ENCODE peak calls at places on chromosome 1, in ten cellular contexts. One of them, this sample, is unnamed.

GRCh38 chr1:89487972-89488371 is 36.7 kb upstream of the LRRC8B start:
- DNase-seq in hippocampal formation: no peak
- DNase-seq in CD4-positive, alpha-beta T cell: no peak
- DNase-seq in hepatocyte: no peak
- DNase-seq in kidney tubule cell: no peak
- DNase-seq in mesothelial cell of epicardium: no peak
- DNase-seq in M059J: no peak
- DNase-seq in AG09319: no peak
- DNase-seq in GOT3: no peak
- DNase-seq in stimulated activated CD4-positive, alpha-beta T cell treated with anti-CD3 and anti-CD28 coated beads, Interleukin-4, amount 100 ng/mL, for 48 hours: no peak
- DNase-seq in this sample: no peak

GRCh38 chr1:147611021-147611426 is 59.3 kb downstream of the ACP6 start:
- DNase-seq in AG09319: no peak
- DNase-seq in CD4-positive, alpha-beta T cell: no peak
- DNase-seq in stimulated activated CD4-positive, alpha-beta T cell treated with anti-CD3 and anti-CD28 coated beads, Interleukin-4, amount 100 ng/mL, for 48 hours: no peak
- DNase-seq in GOT3: no peak
- DNase-seq in kidney tubule cell: no peak
- DNase-seq in mesothelial cell of epicardium: no peak
- DNase-seq in M059J: no peak
- DNase-seq in hippocampal formation: no peak
- DNase-seq in hepatocyte: no peak
- DNase-seq in this sample: no peak

GRCh38 chr1:86750076-86750475 is 45.7 kb downstream of the SH3GLB1 start:
- DNase-seq in stimulated activated CD4-positive, alpha-beta T cell treated with anti-CD3 and anti-CD28 coated beads, Interleukin-4, amount 100 ng/mL, for 48 hours: no peak
- DNase-seq in hippocampal formation: no peak
- DNase-seq in CD4-positive, alpha-beta T cell: no peak
- DNase-seq in AG09319: no peak
- DNase-seq in mesothelial cell of epicardium: no peak
- DNase-seq in kidney tubule cell: no peak
- DNase-seq in hepatocyte: no peak
- DNase-seq in GOT3: no peak
- DNase-seq in M059J: no peak
- DNase-seq in this sample: no peak

GRCh38 chr1:154272999-154273563 is 652 bp downstream of the HAX1 start:
- DNase-seq in hippocampal formation: no peak
- DNase-seq in mesothelial cell of epicardium: no peak
- DNase-seq in GOT3: no peak
- DNase-seq in kidney tubule cell: no peak
- DNase-seq in hepatocyte: peak
- DNase-seq in stimulated activated CD4-positive, alpha-beta T cell treated with anti-CD3 and anti-CD28 coated beads, Interleukin-4, amount 100 ng/mL, for 48 hours: no peak
- DNase-seq in M059J: no peak
- DNase-seq in CD4-positive, alpha-beta T cell: peak
- DNase-seq in AG09319: no peak
- DNase-seq in this sample: no peak

GRCh38 chr1:202349263-202349928 is 897 bp downstream of the PPP1R12B start:
- DNase-seq in hippocampal formation: no peak
- DNase-seq in hepatocyte: peak
- DNase-seq in AG09319: peak
- DNase-seq in CD4-positive, alpha-beta T cell: no peak
- DNase-seq in kidney tubule cell: peak
- DNase-seq in M059J: peak
- DNase-seq in mesothelial cell of epicardium: no peak
- DNase-seq in stimulated activated CD4-positive, alpha-beta T cell treated with anti-CD3 and anti-CD28 coated beads, Interleukin-4, amount 100 ng/mL, for 48 hours: no peak
- DNase-seq in GOT3: no peak
- DNase-seq in this sample: no peak

GRCh38 chr1:161258439-161259386 is at the start of gene PCP4L1:
- DNase-seq in hepatocyte: peak
- DNase-seq in kidney tubule cell: peak
- DNase-seq in AG09319: no peak
- DNase-seq in mesothelial cell of epicardium: peak
- DNase-seq in hippocampal formation: peak
- DNase-seq in CD4-positive, alpha-beta T cell: no peak
- DNase-seq in M059J: peak
- DNase-seq in stimulated activated CD4-positive, alpha-beta T cell treated with anti-CD3 and anti-CD28 coated beads, Interleukin-4, amount 100 ng/mL, for 48 hours: peak
- DNase-seq in GOT3: no peak
- DNase-seq in this sample: no peak

GRCh38 chr1:64476251-64476952 is 6.5 kb downstream of the CACHD1 start:
- DNase-seq in hepatocyte: peak
- DNase-seq in hippocampal formation: no peak
- DNase-seq in kidney tubule cell: peak
- DNase-seq in GOT3: no peak
- DNase-seq in mesothelial cell of epicardium: no peak
- DNase-seq in CD4-positive, alpha-beta T cell: no peak
- DNase-seq in AG09319: peak
- DNase-seq in stimulated activated CD4-positive, alpha-beta T cell treated with anti-CD3 and anti-CD28 coated beads, Interleukin-4, amount 100 ng/mL, for 48 hours: no peak
- DNase-seq in M059J: no peak
- DNase-seq in this sample: peak

GRCh38 chr1:226708342-226708780 is 30.7 kb downstream of the ITPKB start:
- DNase-seq in kidney tubule cell: peak
- DNase-seq in GOT3: no peak
- DNase-seq in CD4-positive, alpha-beta T cell: no peak
- DNase-seq in hepatocyte: peak
- DNase-seq in M059J: peak
- DNase-seq in hippocampal formation: no peak
- DNase-seq in mesothelial cell of epicardium: no peak
- DNase-seq in stimulated activated CD4-positive, alpha-beta T cell treated with anti-CD3 and anti-CD28 coated beads, Interleukin-4, amount 100 ng/mL, for 48 hours: no peak
- DNase-seq in AG09319: no peak
- DNase-seq in this sample: peak

GRCh38 chr1:170010443-170010842 is 64.1 kb downstream of the KIFAP3 start:
- DNase-seq in GOT3: no peak
- DNase-seq in mesothelial cell of epicardium: no peak
- DNase-seq in stimulated activated CD4-positive, alpha-beta T cell treated with anti-CD3 and anti-CD28 coated beads, Interleukin-4, amount 100 ng/mL, for 48 hours: no peak
- DNase-seq in hippocampal formation: no peak
- DNase-seq in hepatocyte: peak
- DNase-seq in M059J: peak
- DNase-seq in CD4-positive, alpha-beta T cell: no peak
- DNase-seq in AG09319: peak
- DNase-seq in kidney tubule cell: peak
- DNase-seq in this sample: peak

GRCh38 chr1:25033828-25034451 is 103.9 kb upstream of the RUNX3 start:
- DNase-seq in stimulated activated CD4-positive, alpha-beta T cell treated with anti-CD3 and anti-CD28 coated beads, Interleukin-4, amount 100 ng/mL, for 48 hours: no peak
- DNase-seq in hippocampal formation: peak
- DNase-seq in CD4-positive, alpha-beta T cell: no peak
- DNase-seq in GOT3: no peak
- DNase-seq in mesothelial cell of epicardium: no peak
- DNase-seq in AG09319: no peak
- DNase-seq in kidney tubule cell: no peak
- DNase-seq in M059J: peak
- DNase-seq in hepatocyte: no peak
- DNase-seq in this sample: no peak

GRCh38 chr1:8422439-8423133 is 104.7 kb downstream of the SLC45A1 start:
- DNase-seq in hepatocyte: peak
- DNase-seq in mesothelial cell of epicardium: no peak
- DNase-seq in M059J: peak
- DNase-seq in GOT3: no peak
- DNase-seq in stimulated activated CD4-positive, alpha-beta T cell treated with anti-CD3 and anti-CD28 coated beads, Interleukin-4, amount 100 ng/mL, for 48 hours: no peak
- DNase-seq in CD4-positive, alpha-beta T cell: no peak
- DNase-seq in hippocampal formation: no peak
- DNase-seq in AG09319: no peak
- DNase-seq in kidney tubule cell: peak
- DNase-seq in this sample: no peak

GRCh38 chr1:158007949-158008386 is 14.5 kb downstream of the KIRREL1 start:
- DNase-seq in GOT3: no peak
- DNase-seq in AG09319: no peak
- DNase-seq in CD4-positive, alpha-beta T cell: no peak
- DNase-seq in stimulated activated CD4-positive, alpha-beta T cell treated with anti-CD3 and anti-CD28 coated beads, Interleukin-4, amount 100 ng/mL, for 48 hours: no peak
- DNase-seq in hepatocyte: no peak
- DNase-seq in mesothelial cell of epicardium: no peak
- DNase-seq in M059J: no peak
- DNase-seq in hippocampal formation: no peak
- DNase-seq in kidney tubule cell: no peak
- DNase-seq in this sample: no peak

GRCh38 chr1:241482761-241483250 is 36.7 kb downstream of the FH start:
- DNase-seq in hippocampal formation: no peak
- DNase-seq in stimulated activated CD4-positive, alpha-beta T cell treated with anti-CD3 and anti-CD28 coated beads, Interleukin-4, amount 100 ng/mL, for 48 hours: no peak
- DNase-seq in kidney tubule cell: peak
- DNase-seq in AG09319: peak
- DNase-seq in M059J: peak
- DNase-seq in mesothelial cell of epicardium: no peak
- DNase-seq in hepatocyte: no peak
- DNase-seq in CD4-positive, alpha-beta T cell: no peak
- DNase-seq in GOT3: no peak
- DNase-seq in this sample: no peak

GRCh38 chr1:40381268-40382109 is 8.0 kb downstream of the SMAP2 start:
- DNase-seq in mesothelial cell of epicardium: no peak
- DNase-seq in M059J: no peak
- DNase-seq in stimulated activated CD4-positive, alpha-beta T cell treated with anti-CD3 and anti-CD28 coated beads, Interleukin-4, amount 100 ng/mL, for 48 hours: no peak
- DNase-seq in kidney tubule cell: no peak
- DNase-seq in hippocampal formation: no peak
- DNase-seq in GOT3: no peak
- DNase-seq in AG09319: no peak
- DNase-seq in CD4-positive, alpha-beta T cell: no peak
- DNase-seq in hepatocyte: no peak
- DNase-seq in this sample: no peak

GRCh38 chr1:248841702-248842395 is 3.8 kb downstream of the ZNF672 start:
- DNase-seq in GOT3: no peak
- DNase-seq in hippocampal formation: no peak
- DNase-seq in stimulated activated CD4-positive, alpha-beta T cell treated with anti-CD3 and anti-CD28 coated beads, Interleukin-4, amount 100 ng/mL, for 48 hours: no peak
- DNase-seq in AG09319: no peak
- DNase-seq in CD4-positive, alpha-beta T cell: peak
- DNase-seq in M059J: peak
- DNase-seq in mesothelial cell of epicardium: no peak
- DNase-seq in hepatocyte: peak
- DNase-seq in kidney tubule cell: peak
- DNase-seq in this sample: no peak

GRCh38 chr1:236476019-236476418 is 47.8 kb upstream of the LGALS8 start:
- DNase-seq in hippocampal formation: no peak
- DNase-seq in AG09319: no peak
- DNase-seq in CD4-positive, alpha-beta T cell: no peak
- DNase-seq in hepatocyte: no peak
- DNase-seq in M059J: no peak
- DNase-seq in kidney tubule cell: no peak
- DNase-seq in stimulated activated CD4-positive, alpha-beta T cell treated with anti-CD3 and anti-CD28 coated beads, Interleukin-4, amount 100 ng/mL, for 48 hours: no peak
- DNase-seq in mesothelial cell of epicardium: no peak
- DNase-seq in GOT3: no peak
- DNase-seq in this sample: no peak

GRCh38 chr1:150282558-150282958 is 204 bp downstream of the CIART start:
- DNase-seq in GOT3: no peak
- DNase-seq in AG09319: no peak
- DNase-seq in kidney tubule cell: no peak
- DNase-seq in hippocampal formation: no peak
- DNase-seq in mesothelial cell of epicardium: peak
- DNase-seq in CD4-positive, alpha-beta T cell: no peak
- DNase-seq in hepatocyte: no peak
- DNase-seq in stimulated activated CD4-positive, alpha-beta T cell treated with anti-CD3 and anti-CD28 coated beads, Interleukin-4, amount 100 ng/mL, for 48 hours: no peak
- DNase-seq in M059J: no peak
- DNase-seq in this sample: no peak

GRCh38 chr1:94069649-94070285 is 51.2 kb downstream of the ABCA4 start:
- DNase-seq in GOT3: no peak
- DNase-seq in kidney tubule cell: no peak
- DNase-seq in CD4-positive, alpha-beta T cell: no peak
- DNase-seq in stimulated activated CD4-positive, alpha-beta T cell treated with anti-CD3 and anti-CD28 coated beads, Interleukin-4, amount 100 ng/mL, for 48 hours: no peak
- DNase-seq in AG09319: no peak
- DNase-seq in hepatocyte: no peak
- DNase-seq in hippocampal formation: no peak
- DNase-seq in M059J: peak
- DNase-seq in mesothelial cell of epicardium: no peak
- DNase-seq in this sample: peak

GRCh38 chr1:108064255-108064654 is 99.3 kb upstream of the VAV3 start:
- DNase-seq in M059J: no peak
- DNase-seq in CD4-positive, alpha-beta T cell: no peak
- DNase-seq in stimulated activated CD4-positive, alpha-beta T cell treated with anti-CD3 and anti-CD28 coated beads, Interleukin-4, amount 100 ng/mL, for 48 hours: no peak
- DNase-seq in hepatocyte: no peak
- DNase-seq in AG09319: no peak
- DNase-seq in kidney tubule cell: no peak
- DNase-seq in mesothelial cell of epicardium: no peak
- DNase-seq in GOT3: no peak
- DNase-seq in hippocampal formation: no peak
- DNase-seq in this sample: no peak

GRCh38 chr1:164771568-164772350 is 212.8 kb downstream of the PBX1 start:
- DNase-seq in hepatocyte: peak
- DNase-seq in stimulated activated CD4-positive, alpha-beta T cell treated with anti-CD3 and anti-CD28 coated beads, Interleukin-4, amount 100 ng/mL, for 48 hours: no peak
- DNase-seq in GOT3: no peak
- DNase-seq in AG09319: no peak
- DNase-seq in CD4-positive, alpha-beta T cell: no peak
- DNase-seq in kidney tubule cell: peak
- DNase-seq in hippocampal formation: no peak
- DNase-seq in mesothelial cell of epicardium: peak
- DNase-seq in M059J: peak
- DNase-seq in this sample: peak

GRCh38 chr1:86714561-86715244 is 10.3 kb downstream of the SH3GLB1 start:
- DNase-seq in GOT3: no peak
- DNase-seq in hippocampal formation: no peak
- DNase-seq in stimulated activated CD4-positive, alpha-beta T cell treated with anti-CD3 and anti-CD28 coated beads, Interleukin-4, amount 100 ng/mL, for 48 hours: no peak
- DNase-seq in AG09319: no peak
- DNase-seq in kidney tubule cell: peak
- DNase-seq in M059J: peak
- DNase-seq in mesothelial cell of epicardium: no peak
- DNase-seq in CD4-positive, alpha-beta T cell: no peak
- DNase-seq in hepatocyte: no peak
- DNase-seq in this sample: no peak

GRCh38 chr1:241557551-241558193 is 25.5 kb downstream of the KMO start:
- DNase-seq in mesothelial cell of epicardium: no peak
- DNase-seq in CD4-positive, alpha-beta T cell: no peak
- DNase-seq in AG09319: no peak
- DNase-seq in M059J: no peak
- DNase-seq in hippocampal formation: no peak
- DNase-seq in GOT3: no peak
- DNase-seq in stimulated activated CD4-positive, alpha-beta T cell treated with anti-CD3 and anti-CD28 coated beads, Interleukin-4, amount 100 ng/mL, for 48 hours: no peak
- DNase-seq in hepatocyte: no peak
- DNase-seq in kidney tubule cell: peak
- DNase-seq in this sample: no peak

This sample was measured in NCI-H226.